ENCODE peak calls at places on chromosomes 11 and 22, in nine cellular contexts. E is Panc1; K is AG08396; Q is activated naive CD4-positive, alpha-beta T cell treated with anti-CD3 and anti-CD28 coated beads, Interleukin-2, amount 10 ng/mL, durations not matched to agents 7 days and 5 days; F is colonic mucosa; L is IMR-90; O is stimulated activated CD4-positive, alpha-beta T cell treated with anti-CD3 and anti-CD28 coated beads, Interleukin-1b, Interleukin-23, amount 100 ng/mL, for 24 hours; S is sciatic nerve; W is NCI-H2227 treated with DMSO at 0.1 percent for 48 hours. H is an unnamed sample.
A peak's percentile ranks its signal among the peaks of the same experiment; 100 is the strongest.

GRCh38 chr22:32462452-32462851 is 1.8 kb downstream of the BPIFC start:
- DNase-seq in E (no peak), K (no peak), Q (no peak), F (no peak), L (no peak), O (no peak), S (no peak), W (no peak), H (no peak)

GRCh38 chr22:36204641-36205032 is 3.0 kb upstream of the APOL4 start:
- DNase-seq in E (no peak), K (no peak), Q (no peak), F (no peak), L (no peak), O (no peak), S (no peak), W (no peak), H (no peak)

GRCh38 chr11:67698247-67698646 is 23.8 kb upstream of the ALDH3B2 start:
- DNase-seq in E (no peak), K (no peak), Q (peak; percentile 45), F (no peak), L (no peak), O (no peak), S (no peak), W (no peak), H (no peak)

GRCh38 chr11:69075421-69076128 is 26.8 kb downstream of the TPCN2 start:
- DNase-seq in E (no peak), K (peak; percentile 96), Q (no peak), F (peak; percentile 41), L (peak; percentile 99), O (no peak), S (peak; percentile 95), W (no peak), H (peak; percentile 43)

GRCh38 chr11:67606150-67606476 is 623 bp upstream of the NDUFV1 start:
- DNase-seq in E (no peak), K (peak; percentile 46), Q (no peak), F (no peak), L (peak; percentile 41), O (no peak), S (peak; percentile 62), W (no peak), H (no peak)

GRCh38 chr11:121334973-121335711 is 42.6 kb downstream of the SC5D start:
- DNase-seq in E (no peak), K (no peak), Q (no peak), F (no peak), L (no peak), O (no peak), S (no peak), W (peak; percentile 23), H (no peak)

GRCh38 chr11:18457435-18457834 is 1.8 kb downstream of the LDHAL6A start:
- DNase-seq in E (no peak), K (no peak), Q (no peak), F (no peak), L (no peak), O (no peak), S (no peak), W (no peak), H (no peak)

GRCh38 chr11:76602431-76602861 is 68.1 kb downstream of the LRRC32 start:
- DNase-seq in E (no peak), K (no peak), Q (no peak), F (peak; percentile 87), L (peak; percentile 53), O (no peak), S (no peak), W (no peak), H (no peak)

GRCh38 chr22:46454910-46455269 is 82.5 kb downstream of the CELSR1 start:
- DNase-seq in E (peak; percentile 10), K (no peak), Q (no peak), F (no peak), L (peak; percentile 10), O (no peak), S (no peak), W (no peak), H (no peak)

GRCh38 chr11:47527186-47527585 is 25.7 kb downstream of the CELF1 start:
- DNase-seq in E (no peak), K (no peak), Q (no peak), F (no peak), L (no peak), O (no peak), S (no peak), W (no peak), H (no peak)

GRCh38 chr11:113373306-113373705 is 14.3 kb upstream of the ANKK1 start:
- DNase-seq in E (no peak), K (peak; percentile 52), Q (no peak), F (no peak), L (peak; percentile 64), O (no peak), S (no peak), W (no peak), H (no peak)

GRCh38 chr11:33956611-33957010 is 64.7 kb upstream of the LMO2 start:
- DNase-seq in E (no peak), K (no peak), Q (no peak), F (no peak), L (no peak), O (no peak), S (no peak), W (no peak), H (no peak)

GRCh38 chr11:86910592-86910991 is 44.6 kb downstream of the FZD4 start:
- DNase-seq in E (no peak), K (no peak), Q (no peak), F (no peak), L (peak; percentile 38), O (no peak), S (no peak), W (no peak), H (no peak)

GRCh38 chr22:37848587-37849088 is 581 bp upstream of the EIF3L start:
- DNase-seq in E (no peak), K (no peak), Q (peak; percentile 48), F (no peak), L (peak; percentile 16), O (no peak), S (no peak), W (no peak), H (no peak)

GRCh38 chr22:44661659-44662569 is 40.1 kb upstream of the PRR5 start:
- DNase-seq in E (no peak), K (no peak), Q (no peak), F (no peak), L (no peak), O (no peak), S (no peak), W (no peak), H (no peak)

GRCh38 chr11:64094463-64095223 is 58.9 kb downstream of the FLRT1 start:
- DNase-seq in E (peak; percentile 32), K (peak; percentile 79), Q (no peak), F (no peak), L (peak; percentile 81), O (no peak), S (no peak), W (no peak), H (no peak)

GRCh38 chr11:92380882-92381281 is 156.3 kb downstream of the FAT3 start:
- DNase-seq in E (no peak), K (peak; percentile 11), Q (no peak), F (no peak), L (peak; percentile 77), O (no peak), S (no peak), W (no peak), H (no peak)

GRCh38 chr11:119433369-119433749 is 10.4 kb upstream of the THY1 start:
- DNase-seq in E (no peak), K (no peak), Q (no peak), F (no peak), L (peak; percentile 77), O (no peak), S (no peak), W (no peak), H (no peak)

GRCh38 chr22:17120711-17121234 is 387 bp downstream of the TMEM121B start:
- DNase-seq in E (no peak), K (peak; percentile 41), Q (peak; percentile 45), F (no peak), L (no peak), O (peak; percentile 10), S (no peak), W (no peak), H (no peak)

GRCh38 chr11:85137597-85137996 is 489.5 kb downstream of the DLG2 start:
- DNase-seq in E (no peak), K (no peak), Q (no peak), F (no peak), L (no peak), O (no peak), S (no peak), W (no peak), H (no peak)

GRCh38 chr11:111913031-111913861 is 712 bp downstream of the HSPB2 start:
- DNase-seq in E (no peak), K (no peak), Q (no peak), F (no peak), L (no peak), O (no peak), S (peak; percentile 67), W (no peak), H (no peak)

GRCh38 chr11:46570790-46571398 is 22.9 kb downstream of the AMBRA1 start:
- DNase-seq in E (no peak), K (no peak), Q (no peak), F (no peak), L (no peak), O (no peak), S (no peak), W (no peak), H (no peak)

GRCh38 chr22:44678245-44678979 is 23.6 kb upstream of the PRR5 start:
- DNase-seq in E (no peak), K (no peak), Q (no peak), F (no peak), L (no peak), O (no peak), S (no peak), W (no peak), H (no peak)